ENCODE peak calls at places on chromosomes 3 and 15, in ten cellular contexts. S is T-helper 1 cell, L is brain microvascular endothelial cell, P is right cardiac atrium, K is cerebellum, H is heart left ventricle, T is globus pallidus, R is HCT116, D is progenitor cell of endocrine pancreas, E is NCI-H226. Q is an unnamed sample.

GRCh38 chr3:108897883-108898282 is 55.8 kb downstream of the GUCA1C start:
- DNase-seq in P (no peak), H (no peak), R (no peak), K (no peak), D (no peak), E (no peak), L (no peak), S (no peak), T (no peak), Q (no peak)

GRCh38 chr3:115571413-115571812 is 51.9 kb upstream of the GAP43 start:
- DNase-seq in L (no peak), E (no peak), T (no peak), S (no peak), K (no peak), H (no peak), D (no peak), P (no peak), R (no peak), Q (no peak)

GRCh38 chr3:119809249-119810017 is 27.5 kb downstream of the NR1I2 start:
- DNase-seq in R (no peak), H (no peak), P (peak), L (no peak), D (no peak), E (no peak), T (no peak), S (no peak), K (no peak), Q (no peak)

GRCh38 chr15:61115679-61116078 is 113.4 kb downstream of the RORA start:
- DNase-seq in E (no peak), L (peak), S (no peak), H (no peak), D (no peak), R (no peak), P (no peak), T (no peak), K (no peak), Q (peak)

GRCh38 chr15:98791046-98791701 is 142.8 kb downstream of the IGF1R start:
- DNase-seq in E (no peak), T (no peak), R (no peak), D (no peak), H (no peak), K (no peak), P (no peak), L (no peak), S (no peak), Q (no peak)

GRCh38 chr3:186472466-186473008 is 71.6 kb downstream of the CRYGS start:
- DNase-seq in T (no peak), S (no peak), D (no peak), K (no peak), R (no peak), E (no peak), P (no peak), L (no peak), H (no peak), Q (no peak)

GRCh38 chr15:78105541-78106241 is 13.3 kb downstream of the SH2D7 start:
- DNase-seq in P (no peak), K (no peak), E (no peak), L (peak), D (no peak), T (no peak), S (no peak), R (no peak), H (no peak), Q (no peak)

GRCh38 chr3:58800032-58800431 is 133.5 kb upstream of the FAM3D start:
- DNase-seq in S (no peak), E (no peak), R (no peak), D (no peak), L (no peak), H (no peak), K (no peak), T (no peak), P (no peak), Q (no peak)

GRCh38 chr3:72582211-72582878 is 265.9 kb downstream of the SHQ1 start:
- DNase-seq in E (no peak), K (no peak), R (no peak), D (no peak), T (no peak), L (no peak), S (no peak), H (no peak), P (no peak), Q (no peak)

GRCh38 chr15:80503319-80503952 is 99.3 kb downstream of the ARNT2 start:
- DNase-seq in H (no peak), P (no peak), T (no peak), S (no peak), R (no peak), L (no peak), D (no peak), K (no peak), E (no peak), Q (no peak)

GRCh38 chr3:134038071-134038491 is 8.4 kb upstream of the SLCO2A1 start:
- DNase-seq in S (no peak), R (no peak), D (no peak), L (no peak), P (no peak), H (no peak), T (no peak), E (no peak), K (no peak), Q (no peak)

GRCh38 chr15:88586401-88587162 is 34.6 kb upstream of the AEN start:
- DNase-seq in P (no peak), E (peak), S (no peak), K (no peak), H (no peak), D (no peak), L (peak), R (no peak), T (no peak), Q (no peak)

GRCh38 chr3:21645121-21645897 is 105.7 kb downstream of the ZNF385D start:
- DNase-seq in E (no peak), D (no peak), R (no peak), H (peak), L (no peak), T (peak), S (no peak), P (peak), K (no peak), Q (peak)

GRCh38 chr3:125175321-125176078 is 37.0 kb downstream of the SLC12A8 start:
- DNase-seq in L (no peak), T (no peak), S (no peak), R (no peak), E (no peak), K (no peak), P (no peak), H (no peak), D (no peak), Q (no peak)